ENCODE peak calls at places on chromosomes 4 and X, in seven cellular contexts. One of them, this sample, is unnamed. For H3K4me1, the result is how much of the 10 kb centered on the place peaks cover.

GRCh38 chr4:108783666-108784463 is 21.0 kb upstream of the ETNPPL start:
- DNase-seq in stomach: no peak
- DNase-seq in CD8-positive, alpha-beta T cell: no peak
- DNase-seq in colonic mucosa: no peak
- DNase-seq in neural progenitor cell: no peak
- DNase-seq in cardiac muscle cell: peak
- DNase-seq in BE2C: no peak
- DNase-seq in this sample: no peak

GRCh38 chrX:143429021-143429570 is 88.2 kb downstream of the SPANXN3 start:
- DNase-seq in stomach: no peak
- DNase-seq in CD8-positive, alpha-beta T cell: no peak
- DNase-seq in colonic mucosa: no peak
- DNase-seq in neural progenitor cell: no peak
- DNase-seq in cardiac muscle cell: peak
- DNase-seq in BE2C: no peak
- DNase-seq in this sample: no peak

GRCh38 chr4:183637461-183637860 is 21.5 kb downstream of the RWDD4 start:
- DNase-seq in stomach: no peak
- DNase-seq in CD8-positive, alpha-beta T cell: no peak
- DNase-seq in colonic mucosa: no peak
- DNase-seq in neural progenitor cell: no peak
- DNase-seq in cardiac muscle cell: peak
- DNase-seq in BE2C: no peak
- DNase-seq in this sample: no peak

GRCh38 chr4:19791422-19792113 is 460.1 kb upstream of the SLIT2 start:
- DNase-seq in stomach: no peak
- DNase-seq in CD8-positive, alpha-beta T cell: no peak
- DNase-seq in colonic mucosa: no peak
- DNase-seq in neural progenitor cell: no peak
- DNase-seq in cardiac muscle cell: peak
- DNase-seq in BE2C: no peak
- DNase-seq in this sample: no peak

GRCh38 chrX:47843363-47843762 is 6.7 kb downstream of the ZNF81 start:
- DNase-seq in stomach: no peak
- DNase-seq in CD8-positive, alpha-beta T cell: no peak
- DNase-seq in colonic mucosa: no peak
- DNase-seq in neural progenitor cell: no peak
- DNase-seq in cardiac muscle cell: no peak
- DNase-seq in BE2C: no peak
- DNase-seq in this sample: no peak

GRCh38 chrX:139936259-139936658 is 3.4 kb upstream of the ATP11C start:
- DNase-seq in stomach: no peak
- DNase-seq in CD8-positive, alpha-beta T cell: no peak
- DNase-seq in colonic mucosa: no peak
- DNase-seq in neural progenitor cell: no peak
- DNase-seq in cardiac muscle cell: no peak
- DNase-seq in BE2C: no peak
- DNase-seq in this sample: no peak

GRCh38 chrX:32153586-32153985 is 1057.8 kb downstream of the DMD start:
- DNase-seq in stomach: no peak
- DNase-seq in CD8-positive, alpha-beta T cell: no peak
- DNase-seq in colonic mucosa: no peak
- DNase-seq in neural progenitor cell: no peak
- DNase-seq in cardiac muscle cell: no peak
- DNase-seq in BE2C: no peak
- DNase-seq in this sample: no peak

GRCh38 chrX:52933976-52934703 is 24.2 kb downstream of the FAM156A start:
- DNase-seq in stomach: no peak
- DNase-seq in CD8-positive, alpha-beta T cell: no peak
- DNase-seq in colonic mucosa: no peak
- DNase-seq in neural progenitor cell: peak
- DNase-seq in cardiac muscle cell: no peak
- DNase-seq in BE2C: no peak
- DNase-seq in this sample: no peak

GRCh38 chr4:151035321-151035720 is 20.2 kb upstream of the LRBA start:
- DNase-seq in stomach: peak
- DNase-seq in CD8-positive, alpha-beta T cell: no peak
- DNase-seq in colonic mucosa: peak
- DNase-seq in neural progenitor cell: no peak
- DNase-seq in cardiac muscle cell: no peak
- DNase-seq in BE2C: no peak
- DNase-seq in this sample: no peak

GRCh38 chr4:187090401-187090800 is 366.7 kb upstream of the FAT1 start:
- DNase-seq in stomach: no peak
- DNase-seq in CD8-positive, alpha-beta T cell: no peak
- DNase-seq in colonic mucosa: no peak
- DNase-seq in neural progenitor cell: no peak
- DNase-seq in cardiac muscle cell: no peak
- DNase-seq in BE2C: no peak
- DNase-seq in this sample: no peak

GRCh38 chr4:186131935-186132334 is 27.4 kb downstream of the FAM149A start:
- DNase-seq in stomach: no peak
- DNase-seq in CD8-positive, alpha-beta T cell: no peak
- DNase-seq in colonic mucosa: no peak
- DNase-seq in neural progenitor cell: no peak
- DNase-seq in cardiac muscle cell: no peak
- DNase-seq in BE2C: no peak
- DNase-seq in this sample: no peak

GRCh38 chr4:2574863-2575262 is 38.4 kb downstream of the FAM193A start:
- DNase-seq in stomach: no peak
- DNase-seq in CD8-positive, alpha-beta T cell: no peak
- DNase-seq in colonic mucosa: no peak
- DNase-seq in neural progenitor cell: no peak
- DNase-seq in cardiac muscle cell: no peak
- DNase-seq in BE2C: no peak
- DNase-seq in this sample: no peak

GRCh38 chrX:122945328-122945727 is 238.8 kb upstream of the GRIA3 start:
- DNase-seq in stomach: no peak
- DNase-seq in CD8-positive, alpha-beta T cell: no peak
- DNase-seq in colonic mucosa: no peak
- DNase-seq in neural progenitor cell: no peak
- DNase-seq in cardiac muscle cell: no peak
- DNase-seq in BE2C: no peak
- DNase-seq in this sample: no peak

GRCh38 chrX:41720125-41720780 is 3.7 kb upstream of the GPR82 start:
- DNase-seq in stomach: peak
- DNase-seq in CD8-positive, alpha-beta T cell: peak
- DNase-seq in colonic mucosa: no peak
- DNase-seq in neural progenitor cell: no peak
- DNase-seq in cardiac muscle cell: peak
- DNase-seq in BE2C: no peak
- DNase-seq in this sample: no peak

GRCh38 chrX:9151772-9152307 is 117.9 kb upstream of the FAM9B start:
- DNase-seq in stomach: no peak
- DNase-seq in CD8-positive, alpha-beta T cell: no peak
- DNase-seq in colonic mucosa: no peak
- DNase-seq in neural progenitor cell: no peak
- DNase-seq in cardiac muscle cell: no peak
- DNase-seq in BE2C: no peak
- DNase-seq in this sample: no peak

GRCh38 chr4:87152310-87153061 is 67.9 kb downstream of the KLHL8 start:
- DNase-seq in stomach: no peak
- DNase-seq in CD8-positive, alpha-beta T cell: no peak
- DNase-seq in colonic mucosa: no peak
- DNase-seq in neural progenitor cell: peak
- DNase-seq in cardiac muscle cell: no peak
- DNase-seq in BE2C: no peak
- DNase-seq in this sample: no peak

GRCh38 chr4:38926917-38927316 is 59.3 kb downstream of the FAM114A1 start:
- DNase-seq in stomach: no peak
- DNase-seq in CD8-positive, alpha-beta T cell: no peak
- DNase-seq in colonic mucosa: no peak
- DNase-seq in neural progenitor cell: no peak
- DNase-seq in cardiac muscle cell: no peak
- DNase-seq in BE2C: no peak
- DNase-seq in this sample: no peak

GRCh38 chr4:181796502-181796901 is 446.7 kb upstream of the TENM3 start:
- DNase-seq in stomach: no peak
- DNase-seq in CD8-positive, alpha-beta T cell: no peak
- DNase-seq in colonic mucosa: no peak
- DNase-seq in neural progenitor cell: no peak
- DNase-seq in cardiac muscle cell: peak
- DNase-seq in BE2C: no peak
- DNase-seq in this sample: no peak

GRCh38 chr4:183287309-183287659 is 32.8 kb downstream of the CLDN22 start:
- DNase-seq in stomach: no peak
- DNase-seq in CD8-positive, alpha-beta T cell: no peak
- DNase-seq in colonic mucosa: no peak
- DNase-seq in neural progenitor cell: no peak
- DNase-seq in cardiac muscle cell: no peak
- DNase-seq in BE2C: no peak
- DNase-seq in this sample: no peak

GRCh38 chr4:29131304-29131703 is 1588.9 kb upstream of the PCDH7 start:
- DNase-seq in stomach: no peak
- DNase-seq in CD8-positive, alpha-beta T cell: no peak
- DNase-seq in colonic mucosa: no peak
- DNase-seq in neural progenitor cell: peak
- DNase-seq in cardiac muscle cell: no peak
- DNase-seq in BE2C: no peak
- DNase-seq in this sample: no peak

GRCh38 chr4:14729605-14730004 is 272.7 kb upstream of the CPEB2 start:
- DNase-seq in stomach: no peak
- DNase-seq in CD8-positive, alpha-beta T cell: no peak
- DNase-seq in colonic mucosa: no peak
- DNase-seq in neural progenitor cell: no peak
- DNase-seq in cardiac muscle cell: no peak
- DNase-seq in BE2C: no peak
- DNase-seq in this sample: no peak

GRCh38 chr4:168848977-168849687 is 160.9 kb downstream of the CBR4 start:
- DNase-seq in stomach: no peak
- DNase-seq in CD8-positive, alpha-beta T cell: no peak
- DNase-seq in colonic mucosa: no peak
- DNase-seq in neural progenitor cell: peak
- DNase-seq in cardiac muscle cell: peak
- DNase-seq in BE2C: no peak
- DNase-seq in this sample: no peak

GRCh38 chrX:276588-277171 is 4.5 kb upstream of the PLCXD1 start:
- DNase-seq in stomach: peak
- DNase-seq in CD8-positive, alpha-beta T cell: no peak
- DNase-seq in colonic mucosa: peak
- DNase-seq in neural progenitor cell: peak
- DNase-seq in cardiac muscle cell: peak
- DNase-seq in BE2C: no peak
- DNase-seq in this sample: peak

DNA sequence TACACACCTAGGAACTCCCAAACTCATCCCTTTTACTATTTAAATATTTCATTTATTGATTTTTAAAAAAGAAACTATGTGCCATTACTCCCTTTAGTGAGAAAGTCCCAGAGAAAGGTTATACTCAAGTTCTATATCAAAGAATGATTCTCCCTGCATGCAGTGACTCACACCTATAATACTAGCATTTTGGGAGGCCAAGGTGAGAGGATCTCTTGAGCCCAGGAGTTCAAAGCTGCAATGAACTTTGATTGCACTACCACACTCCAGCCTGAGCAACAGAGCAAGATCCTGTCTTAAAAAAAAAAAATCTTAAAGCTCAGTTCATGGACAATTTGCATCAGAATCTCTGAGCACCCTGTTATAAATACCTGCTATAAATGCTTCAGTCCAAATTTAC is 9.2 kb upstream of the RBPJ start:
- DNase-seq in stomach: no peak
- DNase-seq in CD8-positive, alpha-beta T cell: no peak
- DNase-seq in colonic mucosa: no peak
- DNase-seq in neural progenitor cell: no peak
- DNase-seq in cardiac muscle cell: no peak
- DNase-seq in BE2C: no peak
- DNase-seq in this sample: no peak
- H3K4me1 ChIP-seq in stomach: under half
- H3K4me1 ChIP-seq in CD8-positive, alpha-beta T cell: under half
- H3K4me1 ChIP-seq in colonic mucosa: under half
- H3K4me1 ChIP-seq in neural progenitor cell: under half
- H3K4me1 ChIP-seq in cardiac muscle cell: under half
- H3K4me1 ChIP-seq in BE2C: under half
- H3K4me1 ChIP-seq in this sample: under half

GRCh38 chr4:10088135-10089010 is 28.2 kb downstream of the WDR1 start:
- DNase-seq in stomach: no peak
- DNase-seq in CD8-positive, alpha-beta T cell: peak
- DNase-seq in colonic mucosa: no peak
- DNase-seq in neural progenitor cell: no peak
- DNase-seq in cardiac muscle cell: no peak
- DNase-seq in BE2C: no peak
- DNase-seq in this sample: no peak

GRCh38 chr4:10089346-10089745 is 27.3 kb downstream of the WDR1 start:
- DNase-seq in stomach: peak
- DNase-seq in CD8-positive, alpha-beta T cell: peak
- DNase-seq in colonic mucosa: peak
- DNase-seq in neural progenitor cell: no peak
- DNase-seq in cardiac muscle cell: no peak
- DNase-seq in BE2C: no peak
- DNase-seq in this sample: peak

GRCh38 chr4:10091531-10092181 is 24.9 kb downstream of the WDR1 start:
- DNase-seq in stomach: no peak
- DNase-seq in CD8-positive, alpha-beta T cell: peak
- DNase-seq in colonic mucosa: no peak
- DNase-seq in neural progenitor cell: no peak
- DNase-seq in cardiac muscle cell: no peak
- DNase-seq in BE2C: no peak
- DNase-seq in this sample: no peak

GRCh38 chr4:10092481-10093272 is 23.9 kb downstream of the WDR1 start:
- DNase-seq in stomach: no peak
- DNase-seq in CD8-positive, alpha-beta T cell: peak
- DNase-seq in colonic mucosa: no peak
- DNase-seq in neural progenitor cell: peak
- DNase-seq in cardiac muscle cell: no peak
- DNase-seq in BE2C: no peak
- DNase-seq in this sample: peak

GRCh38 chr4:10090467-10091250 is 25.9 kb downstream of the WDR1 start:
- DNase-seq in stomach: no peak
- DNase-seq in CD8-positive, alpha-beta T cell: peak
- DNase-seq in colonic mucosa: no peak
- DNase-seq in neural progenitor cell: no peak
- DNase-seq in cardiac muscle cell: no peak
- DNase-seq in BE2C: no peak
- DNase-seq in this sample: no peak
- H3K4me1 ChIP-seq in stomach: half or more
- H3K4me1 ChIP-seq in CD8-positive, alpha-beta T cell: under half
- H3K4me1 ChIP-seq in colonic mucosa: under half
- H3K4me1 ChIP-seq in neural progenitor cell: under half
- H3K4me1 ChIP-seq in cardiac muscle cell: under half
- H3K4me1 ChIP-seq in BE2C: under half
- H3K4me1 ChIP-seq in this sample: under half

GRCh38 chr4:76987685-76988084 is 38.1 kb downstream of the SEPTIN11 start:
- DNase-seq in stomach: no peak
- DNase-seq in CD8-positive, alpha-beta T cell: no peak
- DNase-seq in colonic mucosa: no peak
- DNase-seq in neural progenitor cell: no peak
- DNase-seq in cardiac muscle cell: no peak
- DNase-seq in BE2C: no peak
- DNase-seq in this sample: no peak
- H3K4me1 ChIP-seq in stomach: half or more
- H3K4me1 ChIP-seq in CD8-positive, alpha-beta T cell: half or more
- H3K4me1 ChIP-seq in colonic mucosa: under half
- H3K4me1 ChIP-seq in neural progenitor cell: under half
- H3K4me1 ChIP-seq in cardiac muscle cell: under half
- H3K4me1 ChIP-seq in BE2C: under half
- H3K4me1 ChIP-seq in this sample: under half

DNA sequence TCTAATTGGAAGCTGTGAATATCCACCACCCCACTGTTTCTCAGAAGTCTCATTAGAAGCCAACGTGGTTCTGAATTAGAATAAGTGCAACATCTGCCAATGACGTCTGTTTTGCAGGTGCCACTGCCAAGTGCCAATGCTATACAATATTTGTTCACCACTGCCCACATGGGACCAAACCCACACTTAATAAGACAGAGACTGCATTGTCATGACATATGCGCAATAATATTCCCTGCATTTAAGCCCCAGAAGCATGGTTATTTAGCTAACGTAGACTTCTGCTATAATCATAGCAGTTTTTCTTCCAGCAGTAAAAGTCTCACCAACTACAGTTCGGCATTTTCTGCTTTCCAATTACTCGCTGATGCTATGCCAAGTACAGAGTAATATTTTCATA is 262.5 kb upstream of the PCDH18 start:
- DNase-seq in stomach: no peak
- DNase-seq in CD8-positive, alpha-beta T cell: no peak
- DNase-seq in colonic mucosa: no peak
- DNase-seq in neural progenitor cell: no peak
- DNase-seq in cardiac muscle cell: peak
- DNase-seq in BE2C: no peak
- DNase-seq in this sample: no peak
- H3K4me1 ChIP-seq in stomach: under half
- H3K4me1 ChIP-seq in CD8-positive, alpha-beta T cell: under half
- H3K4me1 ChIP-seq in colonic mucosa: under half
- H3K4me1 ChIP-seq in neural progenitor cell: under half
- H3K4me1 ChIP-seq in cardiac muscle cell: under half
- H3K4me1 ChIP-seq in BE2C: under half
- H3K4me1 ChIP-seq in this sample: under half

This sample was measured in right lobe of liver.